ENCODE peak calls at places on chromosomes 5 and 9, in eight cellular contexts. One of them, this sample, is unnamed.
A peak's percentile ranks its signal among the peaks of the same experiment; 100 is the strongest.

GRCh38 chr9:37156781-37157356 is 36.5 kb downstream of the ZCCHC7 start:
- DNase-seq in mesenchymal stem cell: peak; percentile 38
- DNase-seq in ovary: no peak
- DNase-seq in pancreas: no peak
- DNase-seq in tibial nerve: no peak
- DNase-seq in A549: no peak
- DNase-seq in H1: no peak
- DNase-seq in right cardiac atrium: no peak
- DNase-seq in this sample: no peak

GRCh38 chr9:91316093-91316492 is 45.6 kb downstream of the AUH start:
- DNase-seq in right cardiac atrium: no peak
- DNase-seq in tibial nerve: no peak
- DNase-seq in A549: no peak
- DNase-seq in mesenchymal stem cell: no peak
- DNase-seq in H1: no peak
- DNase-seq in pancreas: no peak
- DNase-seq in ovary: no peak
- DNase-seq in this sample: no peak

GRCh38 chr5:62112689-62113220 is 193.3 kb upstream of the KIF2A start:
- DNase-seq in ovary: no peak
- DNase-seq in H1: no peak
- DNase-seq in A549: no peak
- DNase-seq in pancreas: no peak
- DNase-seq in mesenchymal stem cell: no peak
- DNase-seq in right cardiac atrium: no peak
- DNase-seq in tibial nerve: no peak
- DNase-seq in this sample: no peak

GRCh38 chr5:88826959-88827585 is 55.9 kb downstream of the MEF2C start:
- DNase-seq in A549: no peak
- DNase-seq in ovary: no peak
- DNase-seq in tibial nerve: peak; percentile 52
- DNase-seq in right cardiac atrium: peak; percentile 31
- DNase-seq in pancreas: no peak
- DNase-seq in mesenchymal stem cell: peak; percentile 44
- DNase-seq in H1: no peak
- DNase-seq in this sample: peak; percentile 85

GRCh38 chr5:158549306-158549705 is 550.4 kb downstream of the EBF1 start:
- DNase-seq in ovary: no peak
- DNase-seq in tibial nerve: no peak
- DNase-seq in H1: no peak
- DNase-seq in pancreas: no peak
- DNase-seq in A549: no peak
- DNase-seq in right cardiac atrium: no peak
- DNase-seq in mesenchymal stem cell: no peak
- DNase-seq in this sample: no peak

GRCh38 chr5:114192108-114192507 is 169.8 kb upstream of the KCNN2 start:
- DNase-seq in ovary: no peak
- DNase-seq in H1: no peak
- DNase-seq in mesenchymal stem cell: peak; percentile 38
- DNase-seq in right cardiac atrium: no peak
- DNase-seq in A549: no peak
- DNase-seq in pancreas: no peak
- DNase-seq in tibial nerve: no peak
- DNase-seq in this sample: no peak

GRCh38 chr5:12777342-12777741 is 873.1 kb upstream of the CTNND2 start:
- DNase-seq in H1: no peak
- DNase-seq in tibial nerve: no peak
- DNase-seq in pancreas: no peak
- DNase-seq in right cardiac atrium: no peak
- DNase-seq in mesenchymal stem cell: no peak
- DNase-seq in A549: no peak
- DNase-seq in ovary: no peak
- DNase-seq in this sample: no peak

GRCh38 chr5:81884871-81885270 is 87.0 kb upstream of the ATG10 start:
- DNase-seq in A549: no peak
- DNase-seq in ovary: no peak
- DNase-seq in pancreas: no peak
- DNase-seq in tibial nerve: no peak
- DNase-seq in mesenchymal stem cell: no peak
- DNase-seq in H1: no peak
- DNase-seq in right cardiac atrium: no peak
- DNase-seq in this sample: peak; percentile 11

GRCh38 chr5:155700333-155700732 is 626.6 kb upstream of the SGCD start:
- DNase-seq in ovary: no peak
- DNase-seq in pancreas: no peak
- DNase-seq in A549: peak; percentile 46
- DNase-seq in mesenchymal stem cell: no peak
- DNase-seq in right cardiac atrium: no peak
- DNase-seq in tibial nerve: no peak
- DNase-seq in H1: no peak
- DNase-seq in this sample: peak; percentile 11

GRCh38 chr9:78365979-78366697 is 69.2 kb downstream of the PSAT1 start:
- DNase-seq in mesenchymal stem cell: peak; percentile 35
- DNase-seq in right cardiac atrium: no peak
- DNase-seq in ovary: no peak
- DNase-seq in tibial nerve: no peak
- DNase-seq in pancreas: no peak
- DNase-seq in H1: no peak
- DNase-seq in A549: peak; percentile 17
- DNase-seq in this sample: peak; percentile 40

GRCh38 chr5:59592101-59592500 is 301.4 kb downstream of the PDE4D start:
- DNase-seq in A549: no peak
- DNase-seq in right cardiac atrium: no peak
- DNase-seq in pancreas: no peak
- DNase-seq in tibial nerve: no peak
- DNase-seq in mesenchymal stem cell: no peak
- DNase-seq in H1: no peak
- DNase-seq in ovary: no peak
- DNase-seq in this sample: peak; percentile 22

GRCh38 chr5:81213070-81213469 is 20.1 kb upstream of the CKMT2 start:
- DNase-seq in mesenchymal stem cell: no peak
- DNase-seq in ovary: no peak
- DNase-seq in H1: no peak
- DNase-seq in pancreas: no peak
- DNase-seq in A549: no peak
- DNase-seq in right cardiac atrium: no peak
- DNase-seq in tibial nerve: no peak
- DNase-seq in this sample: no peak

GRCh38 chr9:89879711-89880110 is 274.9 kb downstream of the GADD45G start:
- DNase-seq in right cardiac atrium: peak; percentile 85
- DNase-seq in H1: no peak
- DNase-seq in pancreas: no peak
- DNase-seq in mesenchymal stem cell: no peak
- DNase-seq in tibial nerve: peak; percentile 69
- DNase-seq in ovary: no peak
- DNase-seq in A549: no peak
- DNase-seq in this sample: no peak

GRCh38 chr5:172504736-172505402 is 50.5 kb upstream of the SH3PXD2B start:
- DNase-seq in tibial nerve: peak; percentile 44
- DNase-seq in H1: no peak
- DNase-seq in mesenchymal stem cell: no peak
- DNase-seq in right cardiac atrium: peak; percentile 42
- DNase-seq in pancreas: peak; percentile 21
- DNase-seq in A549: no peak
- DNase-seq in ovary: peak; percentile 83
- DNase-seq in this sample: no peak

GRCh38 chr9:106707722-106708121 is 155.2 kb upstream of the ZNF462 start:
- DNase-seq in tibial nerve: no peak
- DNase-seq in mesenchymal stem cell: peak; percentile 4
- DNase-seq in pancreas: no peak
- DNase-seq in A549: no peak
- DNase-seq in H1: no peak
- DNase-seq in right cardiac atrium: peak; percentile 13
- DNase-seq in ovary: peak; percentile 32
- DNase-seq in this sample: no peak

GRCh38 chr9:107983191-107983603 is 493.6 kb upstream of the KLF4 start:
- DNase-seq in H1: no peak
- DNase-seq in right cardiac atrium: no peak
- DNase-seq in ovary: no peak
- DNase-seq in tibial nerve: no peak
- DNase-seq in A549: no peak
- DNase-seq in mesenchymal stem cell: peak; percentile 26
- DNase-seq in pancreas: no peak
- DNase-seq in this sample: no peak

GRCh38 chr5:151208481-151208914 is 15.4 kb downstream of the CCDC69 start:
- DNase-seq in H1: no peak
- DNase-seq in A549: no peak
- DNase-seq in pancreas: no peak
- DNase-seq in ovary: no peak
- DNase-seq in tibial nerve: no peak
- DNase-seq in mesenchymal stem cell: no peak
- DNase-seq in right cardiac atrium: peak; percentile 32
- DNase-seq in this sample: peak; percentile 50

GRCh38 chr5:151213803-151214613 is 9.9 kb downstream of the CCDC69 start:
- DNase-seq in H1: no peak
- DNase-seq in right cardiac atrium: peak; percentile 90
- DNase-seq in mesenchymal stem cell: peak; percentile 67
- DNase-seq in A549: no peak
- DNase-seq in ovary: peak; percentile 75
- DNase-seq in tibial nerve: peak; percentile 77
- DNase-seq in pancreas: peak; percentile 61
- DNase-seq in this sample: peak; percentile 96

GRCh38 chr5:151215546-151215880 is 8.4 kb downstream of the CCDC69 start:
- DNase-seq in tibial nerve: no peak
- DNase-seq in H1: no peak
- DNase-seq in A549: no peak
- DNase-seq in mesenchymal stem cell: no peak
- DNase-seq in pancreas: no peak
- DNase-seq in ovary: no peak
- DNase-seq in right cardiac atrium: no peak
- DNase-seq in this sample: no peak

GRCh38 chr5:151214614-151215545 is 9.0 kb downstream of the CCDC69 start:
- DNase-seq in tibial nerve: no peak
- DNase-seq in pancreas: no peak
- DNase-seq in A549: no peak
- DNase-seq in mesenchymal stem cell: no peak
- DNase-seq in right cardiac atrium: no peak
- DNase-seq in H1: no peak
- DNase-seq in ovary: no peak
- DNase-seq in this sample: peak; percentile 46

DNA sequence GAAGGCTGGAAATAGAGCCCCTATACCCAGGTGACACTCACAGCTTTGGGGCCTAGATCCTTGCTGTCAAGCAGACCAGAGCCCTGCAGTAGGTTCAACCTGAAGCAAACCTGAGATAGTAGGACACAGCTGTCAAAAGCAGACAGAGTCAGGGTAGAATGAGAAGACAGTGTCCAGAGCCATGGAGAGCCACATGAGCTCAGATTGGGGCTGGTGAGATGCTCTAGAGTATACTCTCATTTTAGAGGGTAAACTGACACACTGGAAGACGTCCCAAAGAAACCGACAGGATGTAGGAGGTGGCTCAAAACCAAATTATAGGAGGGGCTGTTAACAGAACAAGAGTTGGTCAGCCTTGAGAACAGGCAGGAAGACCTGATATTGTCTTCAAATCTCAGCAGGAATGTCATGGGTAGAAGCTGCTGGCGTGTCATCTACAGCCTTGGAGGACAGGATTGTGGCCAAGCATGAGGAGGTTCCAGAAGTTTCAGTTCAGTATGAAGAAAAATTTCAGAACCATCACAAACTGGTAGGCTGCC is 11.5 kb downstream of the CCDC69 start:
- DNase-seq in A549: no peak
- DNase-seq in mesenchymal stem cell: no peak
- DNase-seq in H1: no peak
- DNase-seq in pancreas: no peak
- DNase-seq in ovary: no peak
- DNase-seq in right cardiac atrium: no peak
- DNase-seq in tibial nerve: no peak
- DNase-seq in this sample: no peak
- H3K4me1 ChIP-seq in A549: no peaks in the 10 kb centered on the region
- H3K4me1 ChIP-seq in mesenchymal stem cell: peaks cover 6% of the 10 kb centered on the region
- H3K4me1 ChIP-seq in H1: peaks cover 2% of the 10 kb centered on the region
- H3K4me1 ChIP-seq in pancreas: no peaks in the 10 kb centered on the region
- H3K4me1 ChIP-seq in ovary: peaks cover 12% of the 10 kb centered on the region
- H3K4me1 ChIP-seq in right cardiac atrium: peaks cover 32% of the 10 kb centered on the region
- H3K4me1 ChIP-seq in tibial nerve: peaks cover 62% of the 10 kb centered on the region
- H3K4me1 ChIP-seq in this sample: peaks cover 30% of the 10 kb centered on the region

GRCh38 chr5:180353226-180353962 is at the start of gene GFPT2:
- DNase-seq in H1: peak; percentile 41
- DNase-seq in ovary: peak; percentile 94
- DNase-seq in A549: peak; percentile 69
- DNase-seq in mesenchymal stem cell: peak; percentile 87
- DNase-seq in pancreas: peak; percentile 89
- DNase-seq in tibial nerve: peak; percentile 74
- DNase-seq in right cardiac atrium: peak; percentile 89
- DNase-seq in this sample: peak; percentile 90
- H3K4me3 ChIP-seq in H1: peak within 1 kb of the TSS; percentile 65
- H3K4me3 ChIP-seq in ovary: peak within 1 kb of the TSS; percentile 65
- H3K4me3 ChIP-seq in A549: peak within 1 kb of the TSS; percentile 93
- H3K4me3 ChIP-seq in mesenchymal stem cell: peak within 1 kb of the TSS; percentile 73
- H3K4me3 ChIP-seq in pancreas: peak within 1 kb of the TSS; percentile 84
- H3K4me3 ChIP-seq in tibial nerve: peak within 1 kb of the TSS; percentile 65
- H3K4me3 ChIP-seq in right cardiac atrium: peak within 1 kb of the TSS; percentile 55
- H3K4me3 ChIP-seq in this sample: peak within 1 kb of the TSS; percentile 89

GRCh38 chr5:101505891-101506570 is 602.9 kb upstream of the ST8SIA4 start:
- DNase-seq in H1: no peak
- DNase-seq in A549: no peak
- DNase-seq in right cardiac atrium: no peak
- DNase-seq in ovary: no peak
- DNase-seq in pancreas: no peak
- DNase-seq in mesenchymal stem cell: no peak
- DNase-seq in tibial nerve: no peak
- DNase-seq in this sample: no peak
- H3K9me3 ChIP-seq in H1: peaks cover 18% of the 10 kb centered on the region
- H3K9me3 ChIP-seq in A549: no peaks in the 10 kb centered on the region
- H3K9me3 ChIP-seq in right cardiac atrium: no peaks in the 10 kb centered on the region
- H3K9me3 ChIP-seq in ovary: peaks cover 3% of the 10 kb centered on the region
- H3K9me3 ChIP-seq in pancreas: no peaks in the 10 kb centered on the region
- H3K9me3 ChIP-seq in mesenchymal stem cell: peaks cover 15% of the 10 kb centered on the region
- H3K9me3 ChIP-seq in tibial nerve: no peaks in the 10 kb centered on the region
- H3K9me3 ChIP-seq in this sample: no peaks in the 10 kb centered on the region

GRCh38 chr5:106587-106986 is 14.6 kb downstream of the PLEKHG4B start:
- DNase-seq in tibial nerve: no peak
- DNase-seq in pancreas: no peak
- DNase-seq in ovary: no peak
- DNase-seq in A549: no peak
- DNase-seq in right cardiac atrium: no peak
- DNase-seq in H1: no peak
- DNase-seq in mesenchymal stem cell: no peak
- DNase-seq in this sample: peak; percentile 72

GRCh38 chr5:104778-105296 is 12.9 kb downstream of the PLEKHG4B start:
- DNase-seq in mesenchymal stem cell: no peak
- DNase-seq in right cardiac atrium: no peak
- DNase-seq in ovary: no peak
- DNase-seq in A549: no peak
- DNase-seq in pancreas: no peak
- DNase-seq in tibial nerve: no peak
- DNase-seq in H1: no peak
- DNase-seq in this sample: no peak

GRCh38 chr5:99815-100214 is 7.8 kb downstream of the PLEKHG4B start:
- DNase-seq in H1: no peak
- DNase-seq in A549: no peak
- DNase-seq in tibial nerve: no peak
- DNase-seq in ovary: no peak
- DNase-seq in mesenchymal stem cell: no peak
- DNase-seq in pancreas: no peak
- DNase-seq in right cardiac atrium: no peak
- DNase-seq in this sample: no peak

GRCh38 chr5:105504-106080 is 13.6 kb downstream of the PLEKHG4B start:
- DNase-seq in pancreas: no peak
- DNase-seq in mesenchymal stem cell: no peak
- DNase-seq in ovary: no peak
- DNase-seq in A549: no peak
- DNase-seq in tibial nerve: no peak
- DNase-seq in H1: no peak
- DNase-seq in right cardiac atrium: no peak
- DNase-seq in this sample: no peak

GRCh38 chr5:102411-103043 is 10.6 kb downstream of the PLEKHG4B start:
- DNase-seq in mesenchymal stem cell: no peak
- DNase-seq in tibial nerve: no peak
- DNase-seq in H1: no peak
- DNase-seq in pancreas: no peak
- DNase-seq in A549: no peak
- DNase-seq in right cardiac atrium: no peak
- DNase-seq in ovary: no peak
- DNase-seq in this sample: no peak
- H3K4me1 ChIP-seq in mesenchymal stem cell: no peaks in the 10 kb centered on the region
- H3K4me1 ChIP-seq in tibial nerve: no peaks in the 10 kb centered on the region
- H3K4me1 ChIP-seq in H1: peaks cover 15% of the 10 kb centered on the region
- H3K4me1 ChIP-seq in pancreas: no peaks in the 10 kb centered on the region
- H3K4me1 ChIP-seq in A549: no peaks in the 10 kb centered on the region
- H3K4me1 ChIP-seq in right cardiac atrium: no peaks in the 10 kb centered on the region
- H3K4me1 ChIP-seq in ovary: no peaks in the 10 kb centered on the region
- H3K4me1 ChIP-seq in this sample: peaks cover 43% of the 10 kb centered on the region

This sample was measured in cardiac muscle cell.